ENCODE peak calls at places on chromosomes 13 and 19, in six cellular contexts. X, B, U, O, J and R are unnamed samples.

GRCh38 chr19:14505488-14506239 is 9.7 kb upstream of the GIPC1 start:
- DNase-seq in U (no peak), O (no peak), J (no peak), B (peak; percentile 63), X (peak; percentile 49), R (peak; percentile 54)

GRCh38 chr13:46296465-46296822 is 84.7 kb downstream of the LRRC63 start:
- DNase-seq in X (no peak), O (no peak), B (no peak), J (no peak), U (no peak), R (no peak)

GRCh38 chr13:75691183-75691582 is 55.1 kb downstream of the LMO7 start:
- DNase-seq in B (no peak), U (no peak), X (peak; percentile 12), J (no peak), O (no peak), R (no peak)

GRCh38 chr19:10552596-10553053 is 8.9 kb downstream of the ATG4D start:
- DNase-seq in X (no peak), O (no peak), J (no peak), U (no peak), B (no peak), R (no peak)

GRCh38 chr13:111904701-111905608 is 162.0 kb upstream of the SOX1 start:
- DNase-seq in U (no peak), B (no peak), O (no peak), X (no peak), J (no peak), R (no peak)

GRCh38 chr13:60121288-60121687 is 42.4 kb downstream of the DIAPH3 start:
- DNase-seq in X (no peak), U (no peak), J (no peak), O (no peak), B (no peak), R (no peak)

GRCh38 chr13:100543872-100544602 is 44.6 kb downstream of the GGACT start:
- DNase-seq in U (no peak), J (no peak), O (no peak), X (peak; percentile 50), B (no peak), R (no peak)

GRCh38 chr13:110643324-110643723 is 28.0 kb downstream of the NAXD start:
- DNase-seq in J (no peak), U (no peak), X (no peak), O (no peak), B (no peak), R (no peak)

GRCh38 chr13:40445557-40445990 is 220.9 kb downstream of the FOXO1 start:
- DNase-seq in B (no peak), U (no peak), X (peak; percentile 100), J (peak; percentile 34), O (peak; percentile 12), R (no peak)

GRCh38 chr19:2302319-2303208 is 5.4 kb downstream of the LINGO3 start:
- DNase-seq in U (no peak), O (no peak), B (no peak), X (peak; percentile 59), J (peak; percentile 26), R (no peak)

GRCh38 chr13:70098669-70099068 is 9.0 kb upstream of the ATXN8OS start:
- DNase-seq in U (no peak), B (no peak), X (no peak), O (peak; percentile 19), J (no peak), R (no peak)

GRCh38 chr19:50036905-50037304 is 11.1 kb downstream of the ZNF473 start:
- DNase-seq in O (no peak), X (no peak), B (no peak), U (no peak), J (no peak), R (no peak)

GRCh38 chr13:34751492-34751891 is 190.6 kb upstream of the NBEA start:
- DNase-seq in X (no peak), B (no peak), U (no peak), O (no peak), J (no peak), R (no peak)

GRCh38 chr19:56140583-56141415 is at the start of gene ZNF444:
- DNase-seq in U (peak; percentile 98), B (peak; percentile 99), O (peak; percentile 96), J (peak; percentile 99), X (peak; percentile 100), R (peak; percentile 99)

GRCh38 chr19:37977992-37978391 is 71.0 kb downstream of the SIPA1L3 start:
- DNase-seq in X (peak; percentile 93), B (no peak), U (no peak), O (no peak), J (no peak), R (no peak)

GRCh38 chr13:98284677-98285076 is 107.6 kb upstream of the RNF113B start:
- DNase-seq in X (no peak), O (peak; percentile 80), U (no peak), J (no peak), B (no peak), R (no peak)